ENCODE peak calls at places on chromosome 1, in nine cellular contexts. Q is foreskin keratinocyte; S is foreskin fibroblast; W is CD8-positive, alpha-beta T cell; I is SK-N-SH; Z is AG04450; T is left ventricle myocardium inferior; J is uterus; A is OCI-LY7. U is an unnamed sample.

GRCh38 chr1:224116131-224116530 is 2.2 kb downstream of the FBXO28 start:
- DNase-seq in Q (no peak), S (peak), W (no peak), I (peak), Z (peak), T (no peak), J (no peak), A (peak), U (peak)

GRCh38 chr1:234639968-234640367 is 30.0 kb upstream of the IRF2BP2 start:
- DNase-seq in Q (no peak), S (no peak), W (no peak), I (no peak), Z (no peak), T (no peak), J (no peak), A (no peak), U (no peak)

GRCh38 chr1:170521818-170522217 is 10.1 kb upstream of the GORAB start:
- DNase-seq in Q (no peak), S (no peak), W (no peak), I (no peak), Z (no peak), T (no peak), J (no peak), A (no peak), U (no peak)

GRCh38 chr1:160618763-160619274 is 28.0 kb downstream of the SLAMF1 start:
- DNase-seq in Q (no peak), S (no peak), W (no peak), I (peak), Z (no peak), T (no peak), J (no peak), A (peak), U (no peak)

GRCh38 chr1:82392513-82392912 is 591.8 kb downstream of the ADGRL2 start:
- DNase-seq in Q (peak), S (peak), W (no peak), I (no peak), Z (no peak), T (no peak), J (no peak), A (no peak), U (no peak)

GRCh38 chr1:77322061-77322900 is 40.5 kb downstream of the AK5 start:
- DNase-seq in Q (peak), S (peak), W (no peak), I (no peak), Z (peak), T (no peak), J (no peak), A (no peak), U (no peak)

GRCh38 chr1:33074193-33074945 is 6.6 kb upstream of the AZIN2 start:
- DNase-seq in Q (no peak), S (no peak), W (no peak), I (no peak), Z (no peak), T (no peak), J (no peak), A (no peak), U (no peak)

GRCh38 chr1:40316595-40317393 is at the start of gene COL9A2:
- DNase-seq in Q (no peak), S (no peak), W (peak), I (peak), Z (no peak), T (no peak), J (no peak), A (peak), U (peak)

GRCh38 chr1:79089946-79090345 is 83.4 kb upstream of the ADGRL4 start:
- DNase-seq in Q (peak), S (no peak), W (no peak), I (no peak), Z (no peak), T (no peak), J (no peak), A (no peak), U (no peak)

GRCh38 chr1:158112994-158113758 is 67.5 kb upstream of the CD1D start:
- DNase-seq in Q (no peak), S (peak), W (peak), I (peak), Z (no peak), T (peak), J (no peak), A (peak), U (peak)

GRCh38 chr1:103561612-103562395 is 9.6 kb upstream of the AMY2B start:
- DNase-seq in Q (no peak), S (no peak), W (no peak), I (no peak), Z (no peak), T (no peak), J (no peak), A (no peak), U (peak)

GRCh38 chr1:3353901-3354300 is 100.6 kb upstream of the ARHGEF16 start:
- DNase-seq in Q (no peak), S (no peak), W (no peak), I (no peak), Z (no peak), T (no peak), J (no peak), A (no peak), U (no peak)

GRCh38 chr1:1624443-1625403 is 7.2 kb upstream of the MMP23B start:
- DNase-seq in Q (no peak), S (no peak), W (peak), I (peak), Z (no peak), T (peak), J (no peak), A (no peak), U (no peak)

GRCh38 chr1:212207822-212208520 is 77.2 kb upstream of the PPP2R5A start:
- DNase-seq in Q (no peak), S (no peak), W (no peak), I (no peak), Z (no peak), T (no peak), J (no peak), A (no peak), U (no peak)

GRCh38 chr1:66439028-66439427 is 94.9 kb upstream of the SGIP1 start:
- DNase-seq in Q (peak), S (peak), W (no peak), I (no peak), Z (no peak), T (no peak), J (no peak), A (peak), U (peak)

GRCh38 chr1:62613325-62613727 is 16.0 kb downstream of the ANGPTL3 start:
- DNase-seq in Q (no peak), S (no peak), W (no peak), I (no peak), Z (no peak), T (no peak), J (no peak), A (peak), U (no peak)

GRCh38 chr1:172960454-172961208 is 90.1 kb downstream of the TNFSF18 start:
- DNase-seq in Q (no peak), S (peak), W (no peak), I (no peak), Z (no peak), T (no peak), J (no peak), A (no peak), U (no peak)

GRCh38 chr1:93433407-93433961 is 14.4 kb upstream of the FNBP1L start:
- DNase-seq in Q (no peak), S (no peak), W (no peak), I (no peak), Z (no peak), T (no peak), J (no peak), A (peak), U (no peak)

GRCh38 chr1:37392051-37392450 is 82.3 kb upstream of the ZC3H12A start:
- DNase-seq in Q (no peak), S (no peak), W (no peak), I (peak), Z (no peak), T (no peak), J (no peak), A (no peak), U (no peak)

GRCh38 chr1:46547481-46548383 is 3.7 kb downstream of the KNCN start:
- DNase-seq in Q (no peak), S (peak), W (no peak), I (peak), Z (no peak), T (no peak), J (no peak), A (peak), U (peak)

GRCh38 chr1:243261389-243261788 is 5.5 kb downstream of the SDCCAG8 start:
- DNase-seq in Q (no peak), S (peak), W (no peak), I (no peak), Z (no peak), T (no peak), J (no peak), A (no peak), U (no peak)

GRCh38 chr1:39159224-39160036 is 45.1 kb upstream of the MACF1 start:
- DNase-seq in Q (peak), S (no peak), W (no peak), I (no peak), Z (no peak), T (no peak), J (no peak), A (no peak), U (no peak)

GRCh38 chr1:6208723-6209660 is 3.1 kb downstream of the RNF207 start:
- DNase-seq in Q (no peak), S (peak), W (no peak), I (peak), Z (no peak), T (peak), J (no peak), A (no peak), U (peak)

GRCh38 chr1:211783897-211784296 is 46.7 kb downstream of the LPGAT1 start:
- DNase-seq in Q (no peak), S (no peak), W (no peak), I (no peak), Z (no peak), T (no peak), J (no peak), A (no peak), U (no peak)

GRCh38 chr1:40435471-40435870 is 14.8 kb upstream of the ZFP69B start:
- DNase-seq in Q (no peak), S (no peak), W (no peak), I (no peak), Z (no peak), T (no peak), J (no peak), A (no peak), U (no peak)

GRCh38 chr1:119015547-119015946 is 27.4 kb upstream of the TBX15 start:
- DNase-seq in Q (no peak), S (no peak), W (no peak), I (no peak), Z (no peak), T (no peak), J (no peak), A (no peak), U (no peak)

DNA sequence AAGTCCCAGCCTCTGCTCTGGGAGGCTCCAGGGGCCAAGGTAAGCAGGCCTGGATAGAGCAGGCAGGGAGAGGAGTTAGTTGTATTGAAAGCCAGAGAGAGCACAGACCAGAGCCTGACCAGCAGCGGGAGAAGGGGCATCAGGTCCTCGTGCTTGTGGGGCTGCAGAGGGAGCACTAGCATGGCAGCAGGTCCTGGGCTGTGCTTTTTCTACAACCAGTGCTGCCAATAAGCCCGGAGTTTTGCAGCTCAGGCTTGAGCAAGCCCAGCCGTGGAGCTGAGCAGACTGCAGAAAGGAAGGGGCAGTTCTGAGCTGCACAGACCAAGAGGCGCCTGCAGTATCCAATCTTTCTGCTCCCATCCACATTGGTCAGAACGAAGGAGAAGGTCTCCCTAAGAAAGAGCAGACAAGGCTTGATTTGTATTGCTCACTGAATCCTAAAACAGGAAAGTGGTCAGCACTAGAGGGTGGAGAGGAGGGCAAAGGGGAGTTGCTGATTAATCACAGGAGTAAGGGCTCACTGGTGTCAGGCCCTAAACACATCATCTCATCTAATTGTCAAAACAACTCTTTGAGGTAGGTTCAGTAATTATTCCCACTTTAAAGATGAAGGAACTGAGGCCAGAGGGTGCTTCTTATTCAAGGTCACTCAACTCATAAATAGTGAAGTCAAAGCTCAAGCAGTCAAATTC is 2.7 kb downstream of the DENND2D start:
- DNase-seq in Q (no peak), S (no peak), W (peak), I (no peak), Z (no peak), T (no peak), J (no peak), A (peak), U (peak)
- TF ChIP-seq CTCF in Q (peak), S (peak), W (no peak), I (peak), Z (peak), T (peak), J (no peak), A (peak), U (peak)

DNA sequence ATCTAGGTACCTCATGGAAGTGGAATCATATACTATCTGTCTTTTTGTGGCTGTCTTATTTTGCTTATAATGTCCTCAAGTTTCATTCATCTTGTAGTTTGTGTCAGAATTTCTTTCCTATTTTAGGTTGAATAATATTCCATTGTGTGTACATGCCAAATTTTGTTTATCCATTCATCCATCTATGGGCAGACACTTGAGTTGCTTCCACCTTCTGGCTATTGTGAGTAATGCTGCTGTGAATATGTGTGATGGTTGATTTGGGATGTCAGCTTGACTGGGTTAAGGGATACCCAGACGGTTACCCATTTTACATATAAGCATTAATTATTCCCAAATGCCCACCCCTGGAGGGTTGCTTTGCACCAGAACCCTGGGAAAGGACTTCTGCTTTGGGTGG is 477.5 kb downstream of the PTPRU start:
- DNase-seq in Q (no peak), S (peak), W (no peak), I (no peak), Z (no peak), T (no peak), J (no peak), A (no peak), U (no peak)
- TF ChIP-seq CTCF in Q (peak), S (peak), W (no peak), I (peak), Z (peak), T (peak), J (no peak), A (peak), U (no peak)

GRCh38 chr1:154936416-154937050 is at the start of gene PMVK:
- DNase-seq in Q (peak), S (peak), W (peak), I (peak), Z (peak), T (peak), J (peak), A (peak), U (peak)
- TF ChIP-seq CTCF in Q (peak), S (peak), W (no peak), I (peak), Z (peak), T (peak), J (peak), A (peak), U (peak)

DNA sequence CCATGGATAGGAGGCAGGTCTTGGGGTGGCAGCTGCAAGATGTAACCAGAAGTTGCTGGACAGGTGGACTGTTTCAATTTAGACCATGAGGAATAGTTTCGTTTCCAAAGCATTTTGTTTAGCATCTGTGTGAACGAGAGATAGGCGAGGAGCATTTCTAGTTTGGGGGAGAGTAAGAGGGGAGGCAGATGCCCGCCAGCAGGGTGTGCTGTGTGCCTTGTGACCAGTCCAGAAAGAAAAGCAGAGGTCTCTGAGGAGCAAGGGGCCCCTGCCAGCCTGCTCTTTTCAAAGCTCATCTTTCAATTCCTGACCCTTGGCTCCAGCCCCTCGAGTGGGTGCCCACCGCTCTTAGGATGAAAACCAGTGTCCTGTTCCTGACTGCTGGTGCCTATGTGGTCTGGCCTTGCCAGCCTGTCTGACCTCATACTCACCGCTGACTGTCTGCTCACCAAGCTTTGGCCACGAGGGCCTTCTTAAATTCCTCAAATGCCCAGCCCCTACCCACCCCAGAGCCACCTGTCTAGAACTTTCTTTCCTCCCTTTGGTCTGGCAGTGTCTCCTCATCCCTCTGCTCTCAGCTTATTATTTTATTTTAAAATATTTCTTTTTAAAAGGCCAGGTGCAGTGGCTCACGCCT is 8.5 kb downstream of the SERINC2 start:
- DNase-seq in Q (no peak), S (no peak), W (no peak), I (no peak), Z (no peak), T (no peak), J (no peak), A (peak), U (no peak)
- TF ChIP-seq CTCF in Q (peak), S (peak), W (no peak), I (peak), Z (peak), T (peak), J (no peak), A (peak), U (peak)

DNA sequence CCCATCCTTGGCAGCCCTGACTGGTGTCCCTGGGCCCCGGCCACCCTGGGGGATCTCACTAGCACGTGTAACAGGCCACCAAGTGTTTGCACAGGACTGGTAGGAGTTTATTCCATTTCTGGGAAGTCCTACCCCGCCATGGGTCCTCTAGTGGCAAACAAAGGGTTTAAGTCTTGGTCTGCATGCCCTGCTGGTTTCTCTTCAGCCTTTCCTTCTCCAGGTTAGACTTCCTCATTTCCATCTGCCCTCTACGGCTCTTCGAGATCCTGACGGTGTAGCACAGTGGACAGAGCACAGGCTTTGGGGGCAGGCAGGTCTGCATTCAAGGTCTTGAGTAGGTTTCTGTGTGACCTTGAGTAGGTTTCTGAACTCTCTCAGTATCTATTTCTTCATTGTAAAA is 2.8 kb downstream of the AGTRAP start:
- DNase-seq in Q (no peak), S (no peak), W (no peak), I (no peak), Z (no peak), T (no peak), J (no peak), A (no peak), U (no peak)
- TF ChIP-seq CTCF in Q (no peak), S (no peak), W (no peak), I (no peak), Z (no peak), T (no peak), J (no peak), A (no peak), U (no peak)

DNA sequence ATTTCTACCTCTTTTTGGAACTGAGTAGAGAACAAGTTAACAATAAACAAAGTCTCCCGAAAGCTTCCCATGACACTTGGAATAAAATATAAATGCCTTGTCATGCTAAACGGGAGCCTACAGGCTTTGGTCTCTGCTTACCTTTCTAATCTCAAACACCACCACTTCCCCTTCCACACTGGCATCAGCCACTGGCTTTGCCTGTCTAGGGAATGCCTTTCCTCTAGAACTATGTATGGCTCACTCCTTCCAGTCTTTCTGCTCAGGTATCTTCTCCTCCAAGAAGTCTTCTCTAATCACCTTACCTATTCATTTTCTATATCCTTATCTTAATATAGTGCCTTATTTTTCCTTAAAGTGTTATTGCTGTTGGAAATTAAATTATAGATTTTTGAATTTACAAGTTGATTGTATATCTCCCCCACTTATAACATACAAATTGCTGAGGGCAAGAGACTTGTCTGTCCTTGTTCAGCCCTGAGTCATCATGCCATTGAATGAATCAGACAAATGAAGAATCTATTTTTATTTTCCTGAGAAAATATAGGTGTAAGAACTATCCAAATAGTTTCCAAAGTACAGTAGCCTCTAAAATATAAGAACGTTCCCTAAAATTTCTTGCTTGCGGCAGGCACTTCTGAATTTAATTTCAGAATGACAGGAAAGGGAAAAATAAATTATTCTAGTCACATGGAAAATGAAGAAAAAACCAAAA is 119.2 kb downstream of the TM2D1 start:
- DNase-seq in Q (peak), S (peak), W (no peak), I (no peak), Z (no peak), T (no peak), J (no peak), A (no peak), U (no peak)
- TF ChIP-seq CTCF in Q (no peak), S (no peak), W (no peak), I (no peak), Z (no peak), T (no peak), J (no peak), A (no peak), U (no peak)